ENCODE peak calls at places on chromosome 1, in six cellular contexts. V is activated CD4-positive, alpha-beta T cell treated with anti-CD3 and anti-CD28 coated beads, Interleukin-2, amount 50 U/mL, for 1 hour; T is HuH-7; N is KBM-7; Q is body of pancreas; M is RWPE1. J is an unnamed sample.

GRCh38 chr1:109931189-109931672 is 20.6 kb downstream of the CSF1 start:
- DNase-seq in V (no peak), T (no peak), N (no peak), Q (peak; percentile 90), M (no peak), J (no peak)

GRCh38 chr1:17405898-17406759 is 33.3 kb downstream of the RCC2 start:
- DNase-seq in V (peak; percentile 49), T (peak; percentile 87), N (peak; percentile 56), Q (peak; percentile 61), M (peak; percentile 67), J (peak; percentile 10)

GRCh38 chr1:54950361-54951163 is 29.9 kb upstream of the TMEM61 start:
- DNase-seq in V (peak; percentile 41), T (peak; percentile 61), N (peak; percentile 85), Q (peak; percentile 80), M (peak; percentile 80), J (peak; percentile 75)

GRCh38 chr1:81921851-81922462 is 121.2 kb downstream of the ADGRL2 start:
- DNase-seq in V (no peak), T (no peak), N (no peak), Q (no peak), M (no peak), J (no peak)

GRCh38 chr1:26677306-26678115 is 18.3 kb upstream of the ARID1A start:
- DNase-seq in V (peak; percentile 45), T (peak; percentile 38), N (peak; percentile 88), Q (peak; percentile 97), M (peak; percentile 83), J (no peak)

GRCh38 chr1:193310569-193310968 is 124.2 kb upstream of the B3GALT2 start:
- DNase-seq in V (no peak), T (peak; percentile 15), N (no peak), Q (peak; percentile 3), M (no peak), J (no peak)

GRCh38 chr1:19096036-19096833 is 113.8 kb downstream of the UBR4 start:
- DNase-seq in V (no peak), T (peak; percentile 56), N (peak; percentile 24), Q (peak; percentile 75), M (peak; percentile 44), J (no peak)

GRCh38 chr1:63626222-63626621 is 33.0 kb downstream of the PGM1 start:
- DNase-seq in V (no peak), T (no peak), N (no peak), Q (no peak), M (no peak), J (no peak)

GRCh38 chr1:3285341-3285740 is 169.1 kb upstream of the ARHGEF16 start:
- DNase-seq in V (no peak), T (no peak), N (no peak), Q (no peak), M (no peak), J (no peak)

GRCh38 chr1:197184190-197184589 is 37.7 kb upstream of the ASPM start:
- DNase-seq in V (no peak), T (no peak), N (no peak), Q (no peak), M (no peak), J (no peak)

GRCh38 chr1:246608616-246609376 is 42.5 kb downstream of the CNST start:
- DNase-seq in V (no peak), T (peak; percentile 58), N (peak; percentile 83), Q (peak; percentile 93), M (peak; percentile 87), J (peak; percentile 91)

GRCh38 chr1:3630161-3630611 is 5.4 kb downstream of the TPRG1L start:
- DNase-seq in V (no peak), T (no peak), N (no peak), Q (no peak), M (no peak), J (no peak)

GRCh38 chr1:29896300-29896699 is 660.0 kb downstream of the PTPRU start:
- DNase-seq in V (no peak), T (no peak), N (no peak), Q (no peak), M (no peak), J (no peak)

GRCh38 chr1:1063945-1064831 is 9.9 kb downstream of the RNF223 start:
- DNase-seq in V (peak; percentile 74), T (peak; percentile 92), N (peak; percentile 72), Q (peak; percentile 68), M (peak; percentile 58), J (peak; percentile 74)

GRCh38 chr1:47104816-47105215 is 32.4 kb upstream of the CYP4A22 start:
- DNase-seq in V (no peak), T (no peak), N (no peak), Q (no peak), M (no peak), J (peak; percentile 32)

GRCh38 chr1:13749543-13750307 is 49.7 kb downstream of the PRDM2 start:
- DNase-seq in V (peak; percentile 25), T (peak; percentile 19), N (peak; percentile 35), Q (peak; percentile 64), M (peak; percentile 42), J (no peak)

GRCh38 chr1:239315623-239316217 is 70.6 kb upstream of the CHRM3 start:
- DNase-seq in V (no peak), T (no peak), N (no peak), Q (no peak), M (no peak), J (no peak)

GRCh38 chr1:17558954-17559617 is 19.6 kb downstream of the ARHGEF10L start:
- DNase-seq in V (no peak), T (no peak), N (no peak), Q (peak; percentile 50), M (no peak), J (no peak)

GRCh38 chr1:1041873-1042272 is 22.0 kb downstream of the AGRN start:
- DNase-seq in V (no peak), T (no peak), N (no peak), Q (no peak), M (no peak), J (no peak)

GRCh38 chr1:1253972-1254666 is 7.6 kb upstream of the C1QTNF12 start:
- DNase-seq in V (no peak), T (no peak), N (no peak), Q (no peak), M (no peak), J (no peak)

GRCh38 chr1:86502721-86503430 is 34.1 kb downstream of the CLCA1 start:
- DNase-seq in V (no peak), T (no peak), N (peak; percentile 46), Q (peak; percentile 23), M (peak; percentile 30), J (peak; percentile 67)

GRCh38 chr1:167344112-167344511 is 123.4 kb downstream of the POU2F1 start:
- DNase-seq in V (no peak), T (no peak), N (no peak), Q (no peak), M (no peak), J (no peak)

GRCh38 chr1:226404063-226404903 is 3.6 kb downstream of the PARP1 start:
- DNase-seq in V (no peak), T (no peak), N (no peak), Q (no peak), M (no peak), J (no peak)

GRCh38 chr1:218728994-218729393 is 383.9 kb downstream of the TGFB2 start:
- DNase-seq in V (no peak), T (no peak), N (no peak), Q (no peak), M (no peak), J (no peak)

GRCh38 chr1:23673086-23673813 is 18.4 kb upstream of the RPL11 start:
- DNase-seq in V (peak; percentile 17), T (peak; percentile 58), N (peak; percentile 49), Q (peak; percentile 61), M (peak; percentile 95), J (peak; percentile 89)

GRCh38 chr1:178819123-178819522 is 51.8 kb downstream of the ANGPTL1 start:
- DNase-seq in V (no peak), T (no peak), N (no peak), Q (no peak), M (no peak), J (no peak)

GRCh38 chr1:182698977-182699672 is 14.7 kb upstream of the RGS8 start:
- DNase-seq in V (no peak), T (no peak), N (no peak), Q (no peak), M (no peak), J (no peak)

GRCh38 chr1:232589809-232590741 is 39.9 kb downstream of the SIPA1L2 start:
- DNase-seq in V (no peak), T (no peak), N (no peak), Q (peak; percentile 36), M (no peak), J (no peak)

GRCh38 chr1:178684542-178685000 is 40.5 kb upstream of the RALGPS2 start:
- DNase-seq in V (no peak), T (no peak), N (no peak), Q (no peak), M (peak; percentile 83), J (peak; percentile 91)